ENCODE peak calls at places on chromosomes 16 and 17, in six cellular contexts. One of them, this sample, is unnamed.

GRCh38 chr17:82870091-82870491 is 30.3 kb upstream of the ZNF750 start:
- DNase-seq in K562: no peak
- DNase-seq in endothelial cell of umbilical vein: no peak
- DNase-seq in GM12878: no peak
- DNase-seq in HepG2: no peak
- DNase-seq in NB4: no peak
- DNase-seq in this sample: no peak

GRCh38 chr16:12458591-12459400 is 344.9 kb downstream of the CPPED1 start:
- DNase-seq in K562: no peak
- DNase-seq in endothelial cell of umbilical vein: no peak
- DNase-seq in GM12878: no peak
- DNase-seq in HepG2: no peak
- DNase-seq in NB4: peak
- DNase-seq in this sample: no peak

GRCh38 chr17:48486557-48486956 is 44.3 kb downstream of the HOXB1 start:
- DNase-seq in K562: peak
- DNase-seq in endothelial cell of umbilical vein: no peak
- DNase-seq in GM12878: no peak
- DNase-seq in HepG2: no peak
- DNase-seq in NB4: no peak
- DNase-seq in this sample: peak

GRCh38 chr17:73988110-73988509 is 215.4 kb upstream of the RPL38 start:
- DNase-seq in K562: no peak
- DNase-seq in endothelial cell of umbilical vein: no peak
- DNase-seq in GM12878: no peak
- DNase-seq in HepG2: no peak
- DNase-seq in NB4: no peak
- DNase-seq in this sample: no peak

GRCh38 chr17:45225964-45226530 is 4.4 kb downstream of the FMNL1 start:
- DNase-seq in K562: peak
- DNase-seq in endothelial cell of umbilical vein: peak
- DNase-seq in GM12878: peak
- DNase-seq in HepG2: no peak
- DNase-seq in NB4: peak
- DNase-seq in this sample: peak

GRCh38 chr17:19660219-19660870 is 11.8 kb downstream of the ALDH3A2 start:
- DNase-seq in K562: no peak
- DNase-seq in endothelial cell of umbilical vein: no peak
- DNase-seq in GM12878: no peak
- DNase-seq in HepG2: peak
- DNase-seq in NB4: no peak
- DNase-seq in this sample: no peak

GRCh38 chr16:66874079-66874775 is 6.1 kb upstream of the PDP2 start:
- DNase-seq in K562: no peak
- DNase-seq in endothelial cell of umbilical vein: no peak
- DNase-seq in GM12878: no peak
- DNase-seq in HepG2: no peak
- DNase-seq in NB4: peak
- DNase-seq in this sample: no peak

GRCh38 chr17:40694584-40694983 is 9.0 kb downstream of the KRT24 start:
- DNase-seq in K562: no peak
- DNase-seq in endothelial cell of umbilical vein: no peak
- DNase-seq in GM12878: no peak
- DNase-seq in HepG2: no peak
- DNase-seq in NB4: no peak
- DNase-seq in this sample: no peak

GRCh38 chr16:15523092-15523541 is 88.7 kb downstream of the BMERB1 start:
- DNase-seq in K562: no peak
- DNase-seq in endothelial cell of umbilical vein: no peak
- DNase-seq in GM12878: no peak
- DNase-seq in HepG2: peak
- DNase-seq in NB4: peak
- DNase-seq in this sample: peak

GRCh38 chr17:31663576-31663975 is 195.5 kb downstream of the COPRS start:
- DNase-seq in K562: no peak
- DNase-seq in endothelial cell of umbilical vein: peak
- DNase-seq in GM12878: no peak
- DNase-seq in HepG2: no peak
- DNase-seq in NB4: peak
- DNase-seq in this sample: no peak

GRCh38 chr16:1078579-1079021 is 6.1 kb downstream of the SSTR5 start:
- DNase-seq in K562: no peak
- DNase-seq in endothelial cell of umbilical vein: peak
- DNase-seq in GM12878: no peak
- DNase-seq in HepG2: peak
- DNase-seq in NB4: no peak
- DNase-seq in this sample: peak

GRCh38 chr17:58446086-58446485 is 28.8 kb upstream of the RNF43 start:
- DNase-seq in K562: no peak
- DNase-seq in endothelial cell of umbilical vein: no peak
- DNase-seq in GM12878: no peak
- DNase-seq in HepG2: no peak
- DNase-seq in NB4: no peak
- DNase-seq in this sample: no peak

GRCh38 chr17:40320771-40321501 is 12.0 kb downstream of the RARA start:
- DNase-seq in K562: no peak
- DNase-seq in endothelial cell of umbilical vein: no peak
- DNase-seq in GM12878: no peak
- DNase-seq in HepG2: no peak
- DNase-seq in NB4: no peak
- DNase-seq in this sample: no peak

GRCh38 chr16:53530046-53530445 is 27.0 kb upstream of the AKTIP start:
- DNase-seq in K562: no peak
- DNase-seq in endothelial cell of umbilical vein: no peak
- DNase-seq in GM12878: no peak
- DNase-seq in HepG2: no peak
- DNase-seq in NB4: no peak
- DNase-seq in this sample: no peak

GRCh38 chr16:66904428-66904845 is 14.2 kb downstream of the CDH16 start:
- DNase-seq in K562: no peak
- DNase-seq in endothelial cell of umbilical vein: no peak
- DNase-seq in GM12878: no peak
- DNase-seq in HepG2: no peak
- DNase-seq in NB4: no peak
- DNase-seq in this sample: no peak

GRCh38 chr17:51045616-51046526 is 74.8 kb downstream of the SPAG9 start:
- DNase-seq in K562: no peak
- DNase-seq in endothelial cell of umbilical vein: no peak
- DNase-seq in GM12878: no peak
- DNase-seq in HepG2: peak
- DNase-seq in NB4: no peak
- DNase-seq in this sample: no peak

GRCh38 chr16:85652431-85653221 is 36.1 kb downstream of the GINS2 start:
- DNase-seq in K562: peak
- DNase-seq in endothelial cell of umbilical vein: no peak
- DNase-seq in GM12878: no peak
- DNase-seq in HepG2: peak
- DNase-seq in NB4: peak
- DNase-seq in this sample: peak

GRCh38 chr16:24761526-24761925 is 32.1 kb downstream of the TNRC6A start:
- DNase-seq in K562: no peak
- DNase-seq in endothelial cell of umbilical vein: no peak
- DNase-seq in GM12878: no peak
- DNase-seq in HepG2: no peak
- DNase-seq in NB4: no peak
- DNase-seq in this sample: no peak

GRCh38 chr17:50637829-50638571 is 3.3 kb downstream of the ABCC3 start:
- DNase-seq in K562: no peak
- DNase-seq in endothelial cell of umbilical vein: no peak
- DNase-seq in GM12878: no peak
- DNase-seq in HepG2: no peak
- DNase-seq in NB4: no peak
- DNase-seq in this sample: no peak

GRCh38 chr16:13708361-13708760 is 211.6 kb upstream of the ERCC4 start:
- DNase-seq in K562: no peak
- DNase-seq in endothelial cell of umbilical vein: no peak
- DNase-seq in GM12878: no peak
- DNase-seq in HepG2: no peak
- DNase-seq in NB4: no peak
- DNase-seq in this sample: no peak

GRCh38 chr16:7013990-7014389 is 318.7 kb upstream of the RBFOX1 start:
- DNase-seq in K562: no peak
- DNase-seq in endothelial cell of umbilical vein: no peak
- DNase-seq in GM12878: no peak
- DNase-seq in HepG2: peak
- DNase-seq in NB4: peak
- DNase-seq in this sample: no peak

GRCh38 chr17:45436161-45436560 is 3.5 kb upstream of the ARHGAP27 start:
- DNase-seq in K562: no peak
- DNase-seq in endothelial cell of umbilical vein: no peak
- DNase-seq in GM12878: no peak
- DNase-seq in HepG2: no peak
- DNase-seq in NB4: no peak
- DNase-seq in this sample: no peak

GRCh38 chr16:29700253-29700987 is 21.4 kb downstream of the QPRT start:
- DNase-seq in K562: peak
- DNase-seq in endothelial cell of umbilical vein: peak
- DNase-seq in GM12878: no peak
- DNase-seq in HepG2: peak
- DNase-seq in NB4: peak
- DNase-seq in this sample: peak

GRCh38 chr16:29720703-29721102 is 25.1 kb downstream of the C16orf54 start:
- DNase-seq in K562: no peak
- DNase-seq in endothelial cell of umbilical vein: no peak
- DNase-seq in GM12878: no peak
- DNase-seq in HepG2: peak
- DNase-seq in NB4: peak
- DNase-seq in this sample: no peak

GRCh38 chr17:68981288-68981687 is 26.1 kb upstream of the ABCA8 start:
- DNase-seq in K562: no peak
- DNase-seq in endothelial cell of umbilical vein: peak
- DNase-seq in GM12878: peak
- DNase-seq in HepG2: peak
- DNase-seq in NB4: no peak
- DNase-seq in this sample: no peak

GRCh38 chr16:78895661-78896060 is 704.9 kb downstream of the MAF start:
- DNase-seq in K562: no peak
- DNase-seq in endothelial cell of umbilical vein: no peak
- DNase-seq in GM12878: no peak
- DNase-seq in HepG2: no peak
- DNase-seq in NB4: no peak
- DNase-seq in this sample: no peak
- TF ChIP-seq MYC in K562: no peak
- TF ChIP-seq MYC in endothelial cell of umbilical vein: no peak
- TF ChIP-seq MYC in GM12878: no peak
- TF ChIP-seq MYC in HepG2: no peak
- TF ChIP-seq MYC in NB4: no peak
- TF ChIP-seq MYC in this sample: no peak

GRCh38 chr17:63496663-63497400 is 20.0 kb downstream of the ACE start:
- DNase-seq in K562: no peak
- DNase-seq in endothelial cell of umbilical vein: no peak
- DNase-seq in GM12878: no peak
- DNase-seq in HepG2: no peak
- DNase-seq in NB4: no peak
- DNase-seq in this sample: no peak
- TF ChIP-seq MYC in K562: no peak
- TF ChIP-seq MYC in endothelial cell of umbilical vein: no peak
- TF ChIP-seq MYC in GM12878: no peak
- TF ChIP-seq MYC in HepG2: no peak
- TF ChIP-seq MYC in NB4: no peak
- TF ChIP-seq MYC in this sample: no peak

DNA sequence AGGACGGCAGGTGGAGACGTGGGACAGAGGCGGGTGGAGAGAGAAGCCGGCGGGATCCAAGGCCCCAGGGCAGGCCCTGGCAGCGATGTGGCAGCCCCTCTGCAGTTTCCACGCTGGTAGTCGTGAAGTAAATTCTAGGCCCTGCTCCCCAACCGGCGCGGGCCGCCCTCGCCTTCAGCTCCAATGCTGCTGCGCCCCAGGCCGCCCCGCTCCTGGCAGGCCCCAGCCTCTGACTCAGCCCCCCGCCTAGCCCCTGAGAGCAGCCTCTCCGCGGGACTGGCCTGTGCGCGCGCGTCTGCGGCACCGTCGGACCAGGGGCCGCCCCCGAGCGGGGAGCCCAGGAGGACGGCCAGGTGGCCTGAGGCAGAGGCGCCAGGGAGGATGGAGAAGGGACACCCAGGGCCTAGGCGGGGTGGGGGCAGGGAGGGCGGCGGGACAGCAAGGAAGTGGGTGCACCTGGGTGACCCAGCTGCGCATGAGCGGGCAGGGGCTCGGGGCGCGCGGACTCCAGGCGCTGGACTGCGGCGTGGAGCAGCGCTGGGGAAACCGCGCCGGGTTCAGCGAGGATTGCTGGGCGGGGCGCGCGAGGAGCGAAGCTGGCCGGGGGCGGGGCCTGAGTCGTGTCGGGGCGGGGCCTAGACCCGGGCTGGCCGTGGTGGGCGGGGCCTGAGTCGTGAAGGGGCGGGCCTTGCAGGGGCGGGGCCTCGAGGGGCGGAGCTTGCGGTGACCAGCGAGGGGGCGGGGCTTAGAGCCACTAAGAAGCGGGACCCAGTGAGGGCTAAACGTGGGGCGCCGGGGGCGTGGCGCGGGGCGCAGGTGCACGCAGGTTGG is 29.6 kb downstream of the ZNF778 start:
- DNase-seq in K562: peak
- DNase-seq in endothelial cell of umbilical vein: peak
- DNase-seq in GM12878: peak
- DNase-seq in HepG2: peak
- DNase-seq in NB4: peak
- DNase-seq in this sample: peak
- TF ChIP-seq MYC in K562: no peak
- TF ChIP-seq MYC in endothelial cell of umbilical vein: no peak
- TF ChIP-seq MYC in GM12878: no peak
- TF ChIP-seq MYC in HepG2: peak
- TF ChIP-seq MYC in NB4: no peak
- TF ChIP-seq MYC in this sample: no peak

DNA sequence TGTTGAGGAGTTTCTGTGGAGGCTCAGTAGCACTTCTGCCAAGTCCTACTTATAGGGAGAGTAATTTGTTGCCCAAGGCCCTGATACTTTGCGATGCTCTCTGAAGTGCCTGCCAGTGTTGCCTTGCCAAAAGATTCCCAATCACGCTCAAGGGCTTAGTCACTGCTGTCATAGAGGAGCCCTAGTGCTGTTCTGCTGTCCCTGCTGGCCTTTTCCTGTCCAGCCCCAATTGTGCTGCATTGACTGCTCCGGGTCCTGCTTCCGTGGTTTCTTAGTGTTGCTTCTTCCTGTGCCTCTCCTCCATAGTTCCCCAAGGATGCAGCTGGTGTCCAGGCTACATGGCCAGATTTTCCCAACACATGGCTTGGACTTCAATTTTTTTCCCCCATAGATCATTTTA is 13.9 kb downstream of the NUP93 start:
- DNase-seq in K562: peak
- DNase-seq in endothelial cell of umbilical vein: peak
- DNase-seq in GM12878: no peak
- DNase-seq in HepG2: no peak
- DNase-seq in NB4: no peak
- DNase-seq in this sample: no peak
- TF ChIP-seq MYC in K562: no peak
- TF ChIP-seq MYC in endothelial cell of umbilical vein: no peak
- TF ChIP-seq MYC in GM12878: no peak
- TF ChIP-seq MYC in HepG2: no peak
- TF ChIP-seq MYC in NB4: no peak
- TF ChIP-seq MYC in this sample: no peak